ENCODE peak calls at places on chromosomes 4 and X, in four cellular contexts. I is endothelial cell of umbilical vein, K is K562, P is GM12878. B is an unnamed sample.

GRCh38 chr4:166662266-166662843 is 571.9 kb downstream of the SPOCK3 start:
- DNase-seq in K (no peak), P (peak), I (no peak), B (no peak)

GRCh38 chr4:76729991-76730390 is 168.0 kb downstream of the SOWAHB start:
- DNase-seq in K (no peak), P (no peak), I (no peak), B (peak)

GRCh38 chrX:368811-369562 is 17.7 kb downstream of the PPP2R3B start:
- DNase-seq in I (no peak), P (no peak), K (peak), B (peak)

GRCh38 chrX:148298737-148299136 is 201.7 kb upstream of the AFF2 start:
- DNase-seq in P (no peak), I (peak), K (no peak), B (no peak)

GRCh38 chr4:15755781-15756180 is 22.3 kb upstream of the CD38 start:
- DNase-seq in P (no peak), I (no peak), K (no peak), B (peak)

GRCh38 chr4:125254111-125254510 is 60.6 kb upstream of the FAT4 start:
- DNase-seq in K (no peak), P (no peak), I (no peak), B (peak)

GRCh38 chrX:118528089-118528753 is 32.6 kb downstream of the DOCK11 start:
- DNase-seq in I (no peak), P (peak), K (no peak), B (no peak)

GRCh38 chr4:107719211-107719926 is 665 bp downstream of the PAPSS1 start:
- DNase-seq in I (peak), P (no peak), K (peak), B (peak)

GRCh38 chrX:115013705-115014104 is 3.7 kb downstream of the IL13RA2 start:
- DNase-seq in K (no peak), P (no peak), I (peak), B (peak)

GRCh38 chr4:184386271-184386781 is 88.0 kb downstream of the IRF2 start:
- DNase-seq in I (no peak), K (peak), P (no peak), B (no peak)

GRCh38 chr4:184387351-184387750 is 87.0 kb downstream of the IRF2 start:
- DNase-seq in P (no peak), K (no peak), I (no peak), B (no peak)

GRCh38 chr4:184384810-184385557 is 89.4 kb downstream of the IRF2 start:
- DNase-seq in I (no peak), P (no peak), K (no peak), B (peak)

GRCh38 chr4:184384056-184384809 is 90.1 kb downstream of the IRF2 start:
- DNase-seq in I (peak), K (no peak), P (peak), B (peak)

DNA sequence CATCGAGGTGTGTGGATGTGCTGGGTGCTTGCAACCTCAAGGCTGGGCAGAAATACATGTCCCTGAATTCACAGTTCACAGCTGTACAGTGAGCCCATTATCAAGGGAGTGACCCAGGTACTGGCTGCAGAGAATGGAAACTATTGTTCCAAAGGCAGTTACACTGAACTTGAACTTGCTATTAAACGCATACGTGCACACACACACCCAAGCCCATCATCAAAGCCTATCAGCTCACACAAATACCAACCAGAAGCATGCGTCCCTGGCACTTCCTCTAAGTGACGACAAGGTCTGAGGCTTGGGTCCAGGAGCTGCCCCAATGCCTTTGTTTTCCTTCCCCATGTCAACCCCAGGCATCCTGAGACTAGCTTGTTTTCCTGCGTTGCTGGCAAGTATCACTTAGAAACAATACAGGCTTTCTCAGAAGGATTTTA is 88.6 kb downstream of the IRF2 start:
- DNase-seq in K (no peak), P (no peak), I (peak), B (no peak)
- TF ChIP-seq FOS in K (no peak), P (no peak), I (no peak), B (no peak)

DNA sequence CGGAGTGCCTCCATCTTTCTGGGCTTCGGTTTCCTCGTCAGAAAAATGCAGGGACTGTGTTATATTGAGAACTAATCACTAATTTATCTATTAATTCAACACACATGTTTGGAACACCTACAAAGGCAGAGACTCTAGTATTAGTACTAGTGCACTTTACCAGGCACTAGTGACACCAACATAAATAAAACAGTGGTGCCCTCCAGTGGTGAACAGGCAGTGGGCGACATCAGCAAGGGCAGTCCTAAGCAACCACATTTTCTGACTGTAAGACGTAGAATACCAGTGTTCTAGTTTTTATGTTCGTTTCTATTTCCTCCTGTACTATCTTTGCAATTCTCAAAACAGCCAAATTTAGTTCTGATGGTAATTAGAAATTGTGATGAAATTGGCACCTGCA is 69.1 kb upstream of the UCP1 start:
- DNase-seq in P (no peak), I (peak), K (peak), B (no peak)
- TF ChIP-seq FOS in P (no peak), I (no peak), K (no peak), B (no peak)

GRCh38 chr4:149493492-149493891 is 322.2 kb downstream of the IQCM start:
- DNase-seq in K (no peak), P (no peak), I (no peak), B (no peak)
- TF ChIP-seq FOS in K (no peak), P (no peak), I (no peak), B (no peak)

GRCh38 chrX:2764766-2765666 is 13.2 kb downstream of the XG start:
- DNase-seq in I (no peak), K (no peak), P (no peak), B (no peak)

GRCh38 chrX:2769615-2770014 is 17.8 kb downstream of the XG start:
- DNase-seq in I (no peak), P (no peak), K (no peak), B (no peak)

GRCh38 chrX:2766921-2767320 is 15.1 kb downstream of the XG start:
- DNase-seq in K (no peak), I (no peak), P (no peak), B (peak)

GRCh38 chrX:2767631-2768455 is 16.0 kb downstream of the XG start:
- DNase-seq in I (no peak), K (no peak), P (no peak), B (peak)
- TF ChIP-seq FOS in I (no peak), K (no peak), P (no peak), B (no peak)

GRCh38 chr4:12911723-12912324 is 572.3 kb downstream of the RAB28 start:
- DNase-seq in I (no peak), K (no peak), P (no peak), B (no peak)
- TF ChIP-seq FOS in I (no peak), K (no peak), P (no peak), B (no peak)

GRCh38 chrX:40780123-40780522 is 44.8 kb upstream of the MED14 start:
- DNase-seq in I (no peak), K (no peak), P (no peak), B (no peak)

GRCh38 chrX:40778861-40779575 is 43.7 kb upstream of the MED14 start:
- DNase-seq in I (peak), K (no peak), P (no peak), B (peak)

GRCh38 chrX:40784516-40785151 is 49.3 kb upstream of the MED14 start:
- DNase-seq in K (no peak), P (no peak), I (peak), B (peak)
- TF ChIP-seq FOS in K (no peak), P (no peak), I (no peak), B (no peak)

GRCh38 chrX:96183843-96184242 is 500.8 kb upstream of the DIAPH2 start:
- DNase-seq in I (peak), P (no peak), K (no peak), B (peak)
- TF ChIP-seq FOS in I (no peak), P (no peak), K (no peak), B (no peak)